ENCODE peak calls at places on chromosome 22, in seven cellular contexts. I is hepatocyte, Y is ovary, B is MM.1S, U is prostate gland, X is gastrocnemius medialis, H is sigmoid colon. F is an unnamed sample.

GRCh38 chr22:38733329-38734202 is 22.2 kb downstream of the SUN2 start:
- DNase-seq in H (peak; percentile 96), U (peak; percentile 67), I (peak; percentile 63), X (peak; percentile 98), B (peak; percentile 19), Y (peak; percentile 75), F (peak; percentile 35)

GRCh38 chr22:39528080-39528661 is 4.4 kb downstream of the RPS19BP1 start:
- DNase-seq in U (no peak), Y (no peak), X (no peak), B (no peak), H (no peak), I (no peak), F (peak; percentile 43)

GRCh38 chr22:39457546-39458442 is 982 bp downstream of the MGAT3 start:
- DNase-seq in Y (no peak), I (no peak), H (no peak), B (no peak), X (no peak), U (no peak), F (no peak)

GRCh38 chr22:40058265-40058664 is 63.5 kb downstream of the FAM83F start:
- DNase-seq in B (no peak), U (no peak), X (peak; percentile 43), H (no peak), I (no peak), Y (no peak), F (no peak)

GRCh38 chr22:25362215-25362882 is 142.9 kb downstream of the CRYBB2 start:
- DNase-seq in B (peak; percentile 28), I (peak; percentile 74), X (peak; percentile 40), Y (peak; percentile 73), U (peak; percentile 45), H (peak; percentile 77), F (peak; percentile 57)

GRCh38 chr22:24230911-24231656 is 13.8 kb downstream of the GGT5 start:
- DNase-seq in H (peak; percentile 65), U (no peak), I (peak; percentile 40), X (no peak), Y (peak; percentile 51), B (peak; percentile 40), F (no peak)

GRCh38 chr22:19085233-19086043 is 36.8 kb downstream of the DGCR2 start:
- DNase-seq in H (peak; percentile 30), X (no peak), U (no peak), I (peak; percentile 41), B (peak; percentile 28), Y (no peak), F (peak; percentile 59)

GRCh38 chr22:28841111-28841510 is 40.7 kb upstream of the XBP1 start:
- DNase-seq in I (no peak), B (no peak), H (no peak), U (no peak), X (no peak), Y (no peak), F (no peak)

GRCh38 chr22:43820671-43821305 is 8.7 kb upstream of the EFCAB6 start:
- DNase-seq in Y (no peak), H (no peak), I (peak; percentile 19), U (no peak), B (no peak), X (no peak), F (no peak)

GRCh38 chr22:41638124-41638523 is 17.0 kb downstream of the XRCC6 start:
- DNase-seq in I (no peak), H (no peak), X (no peak), Y (no peak), B (no peak), U (no peak), F (no peak)

GRCh38 chr22:48738204-48738980 is 1089.3 kb downstream of the BRD1 start:
- DNase-seq in Y (no peak), H (peak; percentile 56), U (no peak), I (no peak), X (no peak), B (no peak), F (no peak)

GRCh38 chr22:20211997-20212753 is 55.9 kb downstream of the RTN4R start:
- DNase-seq in Y (peak; percentile 64), H (peak; percentile 77), B (peak; percentile 14), U (no peak), X (peak; percentile 16), I (no peak), F (no peak)

GRCh38 chr22:36486619-36487384 is 5.4 kb upstream of the TXN2 start:
- DNase-seq in U (peak; percentile 36), I (peak; percentile 80), X (no peak), B (peak; percentile 69), H (no peak), Y (no peak), F (peak; percentile 80)

GRCh38 chr22:20815477-20816050 is 41.7 kb downstream of the SERPIND1 start:
- DNase-seq in X (no peak), U (no peak), B (no peak), Y (no peak), I (no peak), H (no peak), F (no peak)

GRCh38 chr22:37206118-37206840 is 6.0 kb downstream of the SSTR3 start:
- DNase-seq in X (no peak), B (no peak), Y (no peak), U (no peak), I (no peak), H (peak; percentile 54), F (no peak)

GRCh38 chr22:37601540-37602442 is 6.8 kb upstream of the GGA1 start:
- DNase-seq in Y (no peak), B (peak; percentile 80), I (peak; percentile 77), X (no peak), H (no peak), U (no peak), F (peak; percentile 16)

GRCh38 chr22:27510024-27510423 is 291.5 kb downstream of the MN1 start:
- DNase-seq in X (peak; percentile 68), Y (no peak), B (no peak), I (no peak), H (no peak), U (no peak), F (no peak)

GRCh38 chr22:41308544-41308947 is 7.2 kb downstream of the ZC3H7B start:
- DNase-seq in X (peak; percentile 64), B (no peak), Y (no peak), U (no peak), H (no peak), I (peak; percentile 75), F (peak; percentile 55)

DNA sequence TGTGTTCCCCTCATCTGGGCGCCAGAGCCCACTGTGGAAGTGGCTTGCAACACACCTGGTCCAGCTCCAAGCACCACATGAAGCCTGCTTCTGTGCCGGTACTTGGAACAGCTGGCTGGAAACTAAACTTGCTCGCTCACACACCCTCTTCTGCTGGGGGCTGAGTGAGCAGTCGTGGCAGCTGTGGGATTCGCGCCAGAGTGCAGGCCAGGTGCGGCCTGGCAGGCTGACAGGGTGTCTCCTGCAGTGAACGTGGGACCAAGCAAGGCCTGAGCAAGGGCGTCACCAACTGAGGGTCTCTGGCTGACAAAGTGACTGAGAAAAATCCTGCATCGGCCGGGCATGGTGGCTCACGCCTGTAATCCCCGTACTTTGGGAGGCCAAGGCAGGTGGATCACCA is 15.2 kb downstream of the SMC1B start:
- DNase-seq in I (no peak), H (no peak), X (no peak), Y (no peak), B (no peak), U (no peak), F (no peak)
- H3K4me1 ChIP-seq in I (no peaks in the 10 kb centered on the region), H (no peaks in the 10 kb centered on the region), X (no peaks in the 10 kb centered on the region), Y (no peaks in the 10 kb centered on the region), B (no peaks in the 10 kb centered on the region), U (peaks cover 8% of the 10 kb centered on the region), F (no peaks in the 10 kb centered on the region)

GRCh38 chr22:50399751-50400331 is 56.7 kb downstream of the PPP6R2 start:
- DNase-seq in U (no peak), Y (no peak), B (no peak), I (peak; percentile 53), X (peak; percentile 36), H (no peak), F (peak; percentile 32)

GRCh38 chr22:50400931-50401330 is 57.8 kb downstream of the PPP6R2 start:
- DNase-seq in U (no peak), H (no peak), B (no peak), I (no peak), X (no peak), Y (no peak), F (no peak)

GRCh38 chr22:50403701-50404101 is 60.6 kb downstream of the PPP6R2 start:
- DNase-seq in X (peak; percentile 50), U (no peak), Y (peak; percentile 57), H (peak; percentile 82), B (no peak), I (peak; percentile 35), F (no peak)

GRCh38 chr22:50400406-50400805 is 57.3 kb downstream of the PPP6R2 start:
- DNase-seq in I (no peak), X (no peak), H (no peak), B (no peak), U (no peak), Y (no peak), F (no peak)

GRCh38 chr22:50401907-50402306 is 58.8 kb downstream of the PPP6R2 start:
- DNase-seq in Y (no peak), X (no peak), H (no peak), I (no peak), B (no peak), U (no peak), F (no peak)
- H3K4me1 ChIP-seq in Y (peaks cover 6% of the 10 kb centered on the region), X (peaks cover 23% of the 10 kb centered on the region), H (peaks cover 14% of the 10 kb centered on the region), I (peaks cover 12% of the 10 kb centered on the region), B (peaks cover 3% of the 10 kb centered on the region), U (no peaks in the 10 kb centered on the region), F (peaks cover 28% of the 10 kb centered on the region)

DNA sequence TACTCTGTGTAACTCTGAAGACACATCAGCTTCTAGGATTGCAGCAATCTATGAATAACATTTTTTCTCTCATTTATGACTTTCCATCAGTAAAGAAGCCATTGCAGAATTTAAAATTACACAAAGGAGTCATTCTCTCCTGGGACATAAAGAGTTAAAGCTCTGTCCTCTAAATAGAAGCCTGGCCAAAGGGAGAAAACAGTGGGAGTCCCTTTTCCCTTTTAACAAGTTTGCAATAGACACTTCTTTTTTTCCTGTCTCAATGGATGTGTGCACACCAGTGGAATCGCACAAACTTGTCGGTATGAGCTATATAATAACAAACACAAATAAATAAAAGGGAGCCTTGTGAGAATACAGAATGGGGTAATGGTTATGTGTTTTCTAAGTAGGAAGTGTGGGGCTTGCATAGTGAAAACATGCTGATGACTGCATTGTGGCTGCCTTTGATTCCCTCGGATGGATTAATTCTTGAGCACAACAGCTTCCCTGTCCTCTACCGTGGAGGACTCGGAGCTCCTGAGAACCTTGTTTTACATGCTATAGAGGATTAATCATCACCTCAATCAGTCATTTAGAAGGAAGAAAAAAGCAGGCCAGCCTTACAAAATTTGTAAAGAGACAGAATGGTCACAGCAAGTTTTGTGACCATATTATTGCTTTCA is 131.9 kb downstream of the WNT7B start:
- DNase-seq in I (no peak), U (no peak), H (no peak), Y (no peak), X (no peak), B (no peak), F (no peak)
- H3K4me1 ChIP-seq in I (no peaks in the 10 kb centered on the region), U (no peaks in the 10 kb centered on the region), H (peaks cover 3% of the 10 kb centered on the region), Y (no peaks in the 10 kb centered on the region), X (no peaks in the 10 kb centered on the region), B (no peaks in the 10 kb centered on the region), F (peaks cover 8% of the 10 kb centered on the region)

DNA sequence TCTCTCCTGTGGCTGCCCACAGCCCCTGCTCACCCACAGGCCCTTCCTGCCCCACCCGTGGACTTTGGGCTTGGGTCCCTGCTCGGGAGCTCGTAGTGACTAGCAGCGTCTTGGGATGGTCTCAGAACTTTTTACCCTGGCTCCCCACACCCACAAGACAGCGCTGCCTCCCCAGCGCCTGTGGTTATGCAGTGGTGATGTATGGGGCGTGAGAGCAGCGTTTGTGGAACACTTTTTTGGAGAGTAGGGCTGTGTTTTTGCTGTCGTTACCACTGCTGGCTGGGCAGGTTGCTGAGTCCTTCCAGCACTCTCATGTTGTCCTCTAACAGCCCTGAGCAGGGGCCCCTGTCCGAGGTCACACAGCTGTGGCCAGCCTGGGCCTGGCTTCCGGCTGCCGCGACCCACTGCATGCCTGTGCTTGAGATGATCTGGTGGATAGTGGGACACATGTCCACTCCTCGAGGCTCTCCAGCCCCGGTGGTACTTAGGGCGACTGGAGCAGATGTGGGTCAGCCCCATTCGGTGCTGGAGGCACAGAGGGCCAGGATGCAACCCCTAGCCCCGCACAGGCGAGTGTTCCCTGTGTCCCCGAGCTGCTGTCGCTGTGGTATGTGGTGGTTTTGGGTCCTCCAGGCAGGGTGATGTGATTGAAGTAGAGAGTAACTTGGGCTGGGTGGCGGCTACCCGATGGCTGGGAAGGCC is 7.1 kb upstream of the GRAMD4 start:
- DNase-seq in I (no peak), H (no peak), Y (no peak), B (no peak), U (no peak), X (no peak), F (peak; percentile 29)
- H3K4me1 ChIP-seq in I (peaks cover 27% of the 10 kb centered on the region), H (peaks cover 24% of the 10 kb centered on the region), Y (peaks cover 6% of the 10 kb centered on the region), B (peaks cover 12% of the 10 kb centered on the region), U (no peaks in the 10 kb centered on the region), X (peaks cover 29% of the 10 kb centered on the region), F (peaks cover 29% of the 10 kb centered on the region)